ENCODE peak calls at places on chromosomes 16 and 17, in six cellular contexts. One of them, this sample, is unnamed.

GRCh38 chr17:77487211-77487629 is 346.5 kb downstream of the SEC14L1 start:
- DNase-seq in cardiac fibroblast: no peak
- DNase-seq in stimulated activated CD4-positive, alpha-beta T cell treated with anti-CD3 and anti-CD28 coated beads, Interleukin-4, amount 100 ng/mL, for 24 hours: no peak
- DNase-seq in endothelial cell of umbilical vein: no peak
- DNase-seq in SHP77: no peak
- DNase-seq in AG10803: no peak
- DNase-seq in this sample: no peak

GRCh38 chr16:10616744-10617640 is 36.6 kb upstream of the EMP2 start:
- DNase-seq in endothelial cell of umbilical vein: no peak
- DNase-seq in SHP77: no peak
- DNase-seq in cardiac fibroblast: peak; percentile 16
- DNase-seq in stimulated activated CD4-positive, alpha-beta T cell treated with anti-CD3 and anti-CD28 coated beads, Interleukin-4, amount 100 ng/mL, for 24 hours: no peak
- DNase-seq in AG10803: peak; percentile 69
- DNase-seq in this sample: peak; percentile 69

GRCh38 chr17:79026345-79027273 is 2.6 kb downstream of the C1QTNF1 start:
- DNase-seq in cardiac fibroblast: peak; percentile 83
- DNase-seq in endothelial cell of umbilical vein: no peak
- DNase-seq in AG10803: peak; percentile 78
- DNase-seq in SHP77: peak; percentile 14
- DNase-seq in stimulated activated CD4-positive, alpha-beta T cell treated with anti-CD3 and anti-CD28 coated beads, Interleukin-4, amount 100 ng/mL, for 24 hours: no peak
- DNase-seq in this sample: no peak

GRCh38 chr17:31339906-31340661 is 18.7 kb upstream of the EVI2A start:
- DNase-seq in stimulated activated CD4-positive, alpha-beta T cell treated with anti-CD3 and anti-CD28 coated beads, Interleukin-4, amount 100 ng/mL, for 24 hours: no peak
- DNase-seq in AG10803: peak; percentile 65
- DNase-seq in cardiac fibroblast: peak; percentile 73
- DNase-seq in endothelial cell of umbilical vein: no peak
- DNase-seq in SHP77: no peak
- DNase-seq in this sample: peak; percentile 59

GRCh38 chr16:56631832-56632159 is 663 bp upstream of the MT1M start:
- DNase-seq in stimulated activated CD4-positive, alpha-beta T cell treated with anti-CD3 and anti-CD28 coated beads, Interleukin-4, amount 100 ng/mL, for 24 hours: no peak
- DNase-seq in SHP77: no peak
- DNase-seq in cardiac fibroblast: no peak
- DNase-seq in endothelial cell of umbilical vein: no peak
- DNase-seq in AG10803: no peak
- DNase-seq in this sample: no peak

GRCh38 chr17:614637-615546 is 99.7 kb downstream of the VPS53 start:
- DNase-seq in endothelial cell of umbilical vein: no peak
- DNase-seq in stimulated activated CD4-positive, alpha-beta T cell treated with anti-CD3 and anti-CD28 coated beads, Interleukin-4, amount 100 ng/mL, for 24 hours: no peak
- DNase-seq in SHP77: no peak
- DNase-seq in AG10803: no peak
- DNase-seq in cardiac fibroblast: peak; percentile 65
- DNase-seq in this sample: no peak

GRCh38 chr17:76681222-76682137 is 29.3 kb downstream of the MXRA7 start:
- DNase-seq in endothelial cell of umbilical vein: peak; percentile 72
- DNase-seq in cardiac fibroblast: peak; percentile 75
- DNase-seq in AG10803: peak; percentile 61
- DNase-seq in SHP77: peak; percentile 75
- DNase-seq in stimulated activated CD4-positive, alpha-beta T cell treated with anti-CD3 and anti-CD28 coated beads, Interleukin-4, amount 100 ng/mL, for 24 hours: peak; percentile 66
- DNase-seq in this sample: peak; percentile 86

GRCh38 chr16:57630931-57631845 is 2.8 kb downstream of the ADGRG1 start:
- DNase-seq in SHP77: no peak
- DNase-seq in cardiac fibroblast: no peak
- DNase-seq in AG10803: no peak
- DNase-seq in stimulated activated CD4-positive, alpha-beta T cell treated with anti-CD3 and anti-CD28 coated beads, Interleukin-4, amount 100 ng/mL, for 24 hours: no peak
- DNase-seq in endothelial cell of umbilical vein: no peak
- DNase-seq in this sample: no peak

GRCh38 chr17:74738051-74738996 is 1.3 kb downstream of the RAB37 start:
- DNase-seq in cardiac fibroblast: no peak
- DNase-seq in endothelial cell of umbilical vein: no peak
- DNase-seq in stimulated activated CD4-positive, alpha-beta T cell treated with anti-CD3 and anti-CD28 coated beads, Interleukin-4, amount 100 ng/mL, for 24 hours: peak; percentile 72
- DNase-seq in AG10803: no peak
- DNase-seq in SHP77: peak; percentile 65
- DNase-seq in this sample: no peak

GRCh38 chr16:19085679-19086200 is 18.3 kb downstream of the COQ7 start:
- DNase-seq in SHP77: no peak
- DNase-seq in cardiac fibroblast: peak; percentile 18
- DNase-seq in AG10803: peak; percentile 14
- DNase-seq in endothelial cell of umbilical vein: peak; percentile 54
- DNase-seq in stimulated activated CD4-positive, alpha-beta T cell treated with anti-CD3 and anti-CD28 coated beads, Interleukin-4, amount 100 ng/mL, for 24 hours: no peak
- DNase-seq in this sample: no peak

GRCh38 chr17:32861979-32862378 is 14.9 kb downstream of the MYO1D start:
- DNase-seq in SHP77: no peak
- DNase-seq in endothelial cell of umbilical vein: no peak
- DNase-seq in AG10803: no peak
- DNase-seq in cardiac fibroblast: no peak
- DNase-seq in stimulated activated CD4-positive, alpha-beta T cell treated with anti-CD3 and anti-CD28 coated beads, Interleukin-4, amount 100 ng/mL, for 24 hours: no peak
- DNase-seq in this sample: no peak

GRCh38 chr17:39270923-39271322 is 45.2 kb upstream of the STAC2 start:
- DNase-seq in AG10803: peak; percentile 92
- DNase-seq in SHP77: no peak
- DNase-seq in endothelial cell of umbilical vein: peak; percentile 39
- DNase-seq in stimulated activated CD4-positive, alpha-beta T cell treated with anti-CD3 and anti-CD28 coated beads, Interleukin-4, amount 100 ng/mL, for 24 hours: no peak
- DNase-seq in cardiac fibroblast: peak; percentile 70
- DNase-seq in this sample: peak; percentile 70

GRCh38 chr16:80341242-80341641 is 199.6 kb upstream of the DYNLRB2 start:
- DNase-seq in stimulated activated CD4-positive, alpha-beta T cell treated with anti-CD3 and anti-CD28 coated beads, Interleukin-4, amount 100 ng/mL, for 24 hours: no peak
- DNase-seq in SHP77: no peak
- DNase-seq in AG10803: no peak
- DNase-seq in endothelial cell of umbilical vein: no peak
- DNase-seq in cardiac fibroblast: no peak
- DNase-seq in this sample: no peak

GRCh38 chr17:63420868-63421680 is 25.0 kb downstream of the CYB561 start:
- DNase-seq in AG10803: no peak
- DNase-seq in endothelial cell of umbilical vein: no peak
- DNase-seq in stimulated activated CD4-positive, alpha-beta T cell treated with anti-CD3 and anti-CD28 coated beads, Interleukin-4, amount 100 ng/mL, for 24 hours: no peak
- DNase-seq in SHP77: no peak
- DNase-seq in cardiac fibroblast: no peak
- DNase-seq in this sample: no peak

GRCh38 chr16:89048871-89049422 is 44.7 kb upstream of the ACSF3 start:
- DNase-seq in AG10803: no peak
- DNase-seq in endothelial cell of umbilical vein: no peak
- DNase-seq in cardiac fibroblast: no peak
- DNase-seq in SHP77: no peak
- DNase-seq in stimulated activated CD4-positive, alpha-beta T cell treated with anti-CD3 and anti-CD28 coated beads, Interleukin-4, amount 100 ng/mL, for 24 hours: no peak
- DNase-seq in this sample: no peak

GRCh38 chr17:46811978-46812583 is 6.4 kb downstream of the WNT3 start:
- DNase-seq in stimulated activated CD4-positive, alpha-beta T cell treated with anti-CD3 and anti-CD28 coated beads, Interleukin-4, amount 100 ng/mL, for 24 hours: no peak
- DNase-seq in cardiac fibroblast: no peak
- DNase-seq in SHP77: no peak
- DNase-seq in endothelial cell of umbilical vein: no peak
- DNase-seq in AG10803: peak; percentile 88
- DNase-seq in this sample: no peak

GRCh38 chr16:88938933-88939813 is 37.8 kb downstream of the CBFA2T3 start:
- DNase-seq in SHP77: no peak
- DNase-seq in cardiac fibroblast: no peak
- DNase-seq in endothelial cell of umbilical vein: no peak
- DNase-seq in AG10803: no peak
- DNase-seq in stimulated activated CD4-positive, alpha-beta T cell treated with anti-CD3 and anti-CD28 coated beads, Interleukin-4, amount 100 ng/mL, for 24 hours: no peak
- DNase-seq in this sample: no peak

GRCh38 chr17:6712058-6712853 is 913 bp downstream of the SLC13A5 start:
- DNase-seq in SHP77: no peak
- DNase-seq in endothelial cell of umbilical vein: no peak
- DNase-seq in stimulated activated CD4-positive, alpha-beta T cell treated with anti-CD3 and anti-CD28 coated beads, Interleukin-4, amount 100 ng/mL, for 24 hours: no peak
- DNase-seq in cardiac fibroblast: peak; percentile 6
- DNase-seq in AG10803: no peak
- DNase-seq in this sample: peak; percentile 38

GRCh38 chr16:49581630-49582298 is 208.2 kb downstream of the C16orf78 start:
- DNase-seq in stimulated activated CD4-positive, alpha-beta T cell treated with anti-CD3 and anti-CD28 coated beads, Interleukin-4, amount 100 ng/mL, for 24 hours: no peak
- DNase-seq in SHP77: no peak
- DNase-seq in endothelial cell of umbilical vein: no peak
- DNase-seq in cardiac fibroblast: no peak
- DNase-seq in AG10803: no peak
- DNase-seq in this sample: no peak

GRCh38 chr17:13952252-13952721 is 117.0 kb upstream of the COX10 start:
- DNase-seq in endothelial cell of umbilical vein: no peak
- DNase-seq in AG10803: no peak
- DNase-seq in stimulated activated CD4-positive, alpha-beta T cell treated with anti-CD3 and anti-CD28 coated beads, Interleukin-4, amount 100 ng/mL, for 24 hours: no peak
- DNase-seq in SHP77: no peak
- DNase-seq in cardiac fibroblast: no peak
- DNase-seq in this sample: no peak

GRCh38 chr16:30875881-30876791 is 17.7 kb downstream of the BCL7C start:
- DNase-seq in cardiac fibroblast: no peak
- DNase-seq in SHP77: peak; percentile 54
- DNase-seq in AG10803: peak; percentile 19
- DNase-seq in stimulated activated CD4-positive, alpha-beta T cell treated with anti-CD3 and anti-CD28 coated beads, Interleukin-4, amount 100 ng/mL, for 24 hours: peak; percentile 29
- DNase-seq in endothelial cell of umbilical vein: no peak
- DNase-seq in this sample: peak; percentile 24

GRCh38 chr17:76657505-76658386 is 14.2 kb upstream of the ST6GALNAC1 start:
- DNase-seq in AG10803: no peak
- DNase-seq in SHP77: no peak
- DNase-seq in endothelial cell of umbilical vein: no peak
- DNase-seq in stimulated activated CD4-positive, alpha-beta T cell treated with anti-CD3 and anti-CD28 coated beads, Interleukin-4, amount 100 ng/mL, for 24 hours: no peak
- DNase-seq in cardiac fibroblast: no peak
- DNase-seq in this sample: no peak

GRCh38 chr17:8706431-8706830 is 38.2 kb downstream of the CCDC42 start:
- DNase-seq in cardiac fibroblast: no peak
- DNase-seq in AG10803: no peak
- DNase-seq in SHP77: no peak
- DNase-seq in stimulated activated CD4-positive, alpha-beta T cell treated with anti-CD3 and anti-CD28 coated beads, Interleukin-4, amount 100 ng/mL, for 24 hours: no peak
- DNase-seq in endothelial cell of umbilical vein: no peak
- DNase-seq in this sample: no peak

GRCh38 chr16:49635009-49635350 is 220.9 kb downstream of the ZNF423 start:
- DNase-seq in SHP77: no peak
- DNase-seq in stimulated activated CD4-positive, alpha-beta T cell treated with anti-CD3 and anti-CD28 coated beads, Interleukin-4, amount 100 ng/mL, for 24 hours: no peak
- DNase-seq in AG10803: no peak
- DNase-seq in endothelial cell of umbilical vein: no peak
- DNase-seq in cardiac fibroblast: no peak
- DNase-seq in this sample: no peak

GRCh38 chr16:66344533-66345145 is 21.9 kb upstream of the CDH5 start:
- DNase-seq in cardiac fibroblast: peak; percentile 66
- DNase-seq in SHP77: no peak
- DNase-seq in stimulated activated CD4-positive, alpha-beta T cell treated with anti-CD3 and anti-CD28 coated beads, Interleukin-4, amount 100 ng/mL, for 24 hours: peak; percentile 59
- DNase-seq in AG10803: peak; percentile 33
- DNase-seq in endothelial cell of umbilical vein: peak; percentile 52
- DNase-seq in this sample: no peak

GRCh38 chr17:34990921-34991365 is 10.6 kb downstream of the LIG3 start:
- DNase-seq in cardiac fibroblast: no peak
- DNase-seq in AG10803: peak; percentile 12
- DNase-seq in SHP77: no peak
- DNase-seq in endothelial cell of umbilical vein: no peak
- DNase-seq in stimulated activated CD4-positive, alpha-beta T cell treated with anti-CD3 and anti-CD28 coated beads, Interleukin-4, amount 100 ng/mL, for 24 hours: no peak
- DNase-seq in this sample: no peak

GRCh38 chr17:68198931-68199836 is 48.7 kb upstream of the AMZ2 start:
- DNase-seq in stimulated activated CD4-positive, alpha-beta T cell treated with anti-CD3 and anti-CD28 coated beads, Interleukin-4, amount 100 ng/mL, for 24 hours: peak; percentile 43
- DNase-seq in endothelial cell of umbilical vein: no peak
- DNase-seq in cardiac fibroblast: peak; percentile 13
- DNase-seq in SHP77: no peak
- DNase-seq in AG10803: no peak
- DNase-seq in this sample: no peak

GRCh38 chr17:5780476-5780875 is 196.2 kb upstream of the NLRP1 start:
- DNase-seq in SHP77: no peak
- DNase-seq in stimulated activated CD4-positive, alpha-beta T cell treated with anti-CD3 and anti-CD28 coated beads, Interleukin-4, amount 100 ng/mL, for 24 hours: no peak
- DNase-seq in endothelial cell of umbilical vein: peak; percentile 58
- DNase-seq in cardiac fibroblast: peak; percentile 70
- DNase-seq in AG10803: peak; percentile 66
- DNase-seq in this sample: no peak

This sample was measured in HAP-1.